ENCODE peak calls at places on chromosomes 6 and 20, in six cellular contexts. One of them, this sample, is unnamed.
A peak's percentile ranks its signal among the peaks of the same experiment; 100 is the strongest.

GRCh38 chr6:142683688-142684087 is 261.3 kb downstream of the HIVEP2 start:
- DNase-seq in lung: no peak
- DNase-seq in foreskin fibroblast: no peak
- DNase-seq in activated B cell treated with CpG ODN at 0.5 μM for 24 hours: no peak
- DNase-seq in cardiac fibroblast: no peak
- DNase-seq in progenitor cell of endocrine pancreas: no peak
- DNase-seq in this sample: no peak

GRCh38 chr6:132887204-132887603 is 72.8 kb downstream of the RPS12 start:
- DNase-seq in activated B cell treated with CpG ODN at 0.5 μM for 24 hours: no peak
- DNase-seq in lung: no peak
- DNase-seq in cardiac fibroblast: peak; percentile 3
- DNase-seq in foreskin fibroblast: no peak
- DNase-seq in progenitor cell of endocrine pancreas: no peak
- DNase-seq in this sample: no peak

GRCh38 chr20:5822569-5822968 is 72.4 kb downstream of the SHLD1 start:
- DNase-seq in foreskin fibroblast: no peak
- DNase-seq in lung: no peak
- DNase-seq in progenitor cell of endocrine pancreas: no peak
- DNase-seq in cardiac fibroblast: no peak
- DNase-seq in activated B cell treated with CpG ODN at 0.5 μM for 24 hours: no peak
- DNase-seq in this sample: no peak

GRCh38 chr6:132952468-132952867 is 138.1 kb downstream of the RPS12 start:
- DNase-seq in foreskin fibroblast: peak; percentile 44
- DNase-seq in progenitor cell of endocrine pancreas: no peak
- DNase-seq in cardiac fibroblast: no peak
- DNase-seq in activated B cell treated with CpG ODN at 0.5 μM for 24 hours: no peak
- DNase-seq in lung: no peak
- DNase-seq in this sample: no peak

GRCh38 chr20:25158043-25158442 is 37.5 kb upstream of the ENTPD6 start:
- DNase-seq in cardiac fibroblast: no peak
- DNase-seq in foreskin fibroblast: no peak
- DNase-seq in lung: no peak
- DNase-seq in progenitor cell of endocrine pancreas: no peak
- DNase-seq in activated B cell treated with CpG ODN at 0.5 μM for 24 hours: no peak
- DNase-seq in this sample: no peak

GRCh38 chr6:79868098-79868722 is 79.1 kb downstream of the ELOVL4 start:
- DNase-seq in progenitor cell of endocrine pancreas: peak; percentile 28
- DNase-seq in cardiac fibroblast: peak; percentile 82
- DNase-seq in foreskin fibroblast: peak; percentile 79
- DNase-seq in lung: no peak
- DNase-seq in activated B cell treated with CpG ODN at 0.5 μM for 24 hours: no peak
- DNase-seq in this sample: no peak

GRCh38 chr6:45713981-45714685 is 301.5 kb downstream of the CLIC5 start:
- DNase-seq in progenitor cell of endocrine pancreas: no peak
- DNase-seq in cardiac fibroblast: no peak
- DNase-seq in activated B cell treated with CpG ODN at 0.5 μM for 24 hours: no peak
- DNase-seq in foreskin fibroblast: no peak
- DNase-seq in lung: no peak
- DNase-seq in this sample: no peak

GRCh38 chr6:105270511-105270910 is 90.7 kb upstream of the POPDC3 start:
- DNase-seq in foreskin fibroblast: peak; percentile 87
- DNase-seq in activated B cell treated with CpG ODN at 0.5 μM for 24 hours: no peak
- DNase-seq in progenitor cell of endocrine pancreas: no peak
- DNase-seq in cardiac fibroblast: no peak
- DNase-seq in lung: no peak
- DNase-seq in this sample: no peak

GRCh38 chr6:84508981-84509380 is 255.4 kb downstream of the TBX18 start:
- DNase-seq in activated B cell treated with CpG ODN at 0.5 μM for 24 hours: no peak
- DNase-seq in cardiac fibroblast: peak; percentile 45
- DNase-seq in lung: no peak
- DNase-seq in progenitor cell of endocrine pancreas: no peak
- DNase-seq in foreskin fibroblast: peak; percentile 52
- DNase-seq in this sample: no peak

GRCh38 chr20:9344080-9344920 is 170.1 kb upstream of the LAMP5 start:
- DNase-seq in cardiac fibroblast: peak; percentile 74
- DNase-seq in foreskin fibroblast: peak; percentile 55
- DNase-seq in activated B cell treated with CpG ODN at 0.5 μM for 24 hours: no peak
- DNase-seq in progenitor cell of endocrine pancreas: no peak
- DNase-seq in lung: no peak
- DNase-seq in this sample: no peak

GRCh38 chr20:50442526-50442925 is 67.7 kb upstream of the PTPN1 start:
- DNase-seq in activated B cell treated with CpG ODN at 0.5 μM for 24 hours: no peak
- DNase-seq in foreskin fibroblast: peak; percentile 48
- DNase-seq in cardiac fibroblast: no peak
- DNase-seq in lung: no peak
- DNase-seq in progenitor cell of endocrine pancreas: no peak
- DNase-seq in this sample: no peak

GRCh38 chr20:57433658-57434389 is 42.6 kb downstream of the RBM38 start:
- DNase-seq in cardiac fibroblast: no peak
- DNase-seq in lung: no peak
- DNase-seq in activated B cell treated with CpG ODN at 0.5 μM for 24 hours: no peak
- DNase-seq in progenitor cell of endocrine pancreas: no peak
- DNase-seq in foreskin fibroblast: no peak
- DNase-seq in this sample: no peak

GRCh38 chr6:140230282-140230681 is 855.8 kb upstream of the CITED2 start:
- DNase-seq in activated B cell treated with CpG ODN at 0.5 μM for 24 hours: no peak
- DNase-seq in foreskin fibroblast: no peak
- DNase-seq in cardiac fibroblast: no peak
- DNase-seq in lung: peak; percentile 41
- DNase-seq in progenitor cell of endocrine pancreas: no peak
- DNase-seq in this sample: no peak

GRCh38 chr20:20406306-20406705 is 38.4 kb downstream of the INSM1 start:
- DNase-seq in progenitor cell of endocrine pancreas: no peak
- DNase-seq in activated B cell treated with CpG ODN at 0.5 μM for 24 hours: no peak
- DNase-seq in foreskin fibroblast: no peak
- DNase-seq in cardiac fibroblast: no peak
- DNase-seq in lung: no peak
- DNase-seq in this sample: no peak

GRCh38 chr20:58980711-58981563 is at the start of gene NELFCD:
- DNase-seq in cardiac fibroblast: peak; percentile 78
- DNase-seq in foreskin fibroblast: peak; percentile 93
- DNase-seq in activated B cell treated with CpG ODN at 0.5 μM for 24 hours: peak; percentile 95
- DNase-seq in progenitor cell of endocrine pancreas: peak; percentile 87
- DNase-seq in lung: peak; percentile 85
- DNase-seq in this sample: peak; percentile 97

GRCh38 chr6:102458990-102459389 is 1065.5 kb downstream of the GRIK2 start:
- DNase-seq in foreskin fibroblast: no peak
- DNase-seq in progenitor cell of endocrine pancreas: no peak
- DNase-seq in activated B cell treated with CpG ODN at 0.5 μM for 24 hours: no peak
- DNase-seq in cardiac fibroblast: no peak
- DNase-seq in lung: no peak
- DNase-seq in this sample: no peak

GRCh38 chr20:56429496-56429895 is 17.4 kb downstream of the CASS4 start:
- DNase-seq in cardiac fibroblast: peak; percentile 53
- DNase-seq in lung: no peak
- DNase-seq in activated B cell treated with CpG ODN at 0.5 μM for 24 hours: no peak
- DNase-seq in foreskin fibroblast: peak; percentile 85
- DNase-seq in progenitor cell of endocrine pancreas: no peak
- DNase-seq in this sample: no peak

GRCh38 chr6:44285552-44286284 is 15.5 kb downstream of the TMEM151B start:
- DNase-seq in activated B cell treated with CpG ODN at 0.5 μM for 24 hours: no peak
- DNase-seq in lung: no peak
- DNase-seq in foreskin fibroblast: peak; percentile 57
- DNase-seq in progenitor cell of endocrine pancreas: no peak
- DNase-seq in cardiac fibroblast: peak; percentile 38
- DNase-seq in this sample: no peak

GRCh38 chr20:37357481-37358365 is 11.8 kb downstream of the SRC start:
- DNase-seq in progenitor cell of endocrine pancreas: no peak
- DNase-seq in lung: no peak
- DNase-seq in activated B cell treated with CpG ODN at 0.5 μM for 24 hours: no peak
- DNase-seq in cardiac fibroblast: no peak
- DNase-seq in foreskin fibroblast: no peak
- DNase-seq in this sample: no peak

GRCh38 chr6:117253785-117254184 is 11.6 kb upstream of the VGLL2 start:
- DNase-seq in progenitor cell of endocrine pancreas: no peak
- DNase-seq in cardiac fibroblast: no peak
- DNase-seq in lung: no peak
- DNase-seq in activated B cell treated with CpG ODN at 0.5 μM for 24 hours: no peak
- DNase-seq in foreskin fibroblast: no peak
- DNase-seq in this sample: no peak

GRCh38 chr6:116335612-116336011 is 35.1 kb upstream of the DSE start:
- DNase-seq in cardiac fibroblast: peak; percentile 19
- DNase-seq in activated B cell treated with CpG ODN at 0.5 μM for 24 hours: no peak
- DNase-seq in progenitor cell of endocrine pancreas: no peak
- DNase-seq in foreskin fibroblast: no peak
- DNase-seq in lung: no peak
- DNase-seq in this sample: no peak

GRCh38 chr6:29017428-29017802 is 12.3 kb upstream of the ZNF311 start:
- DNase-seq in activated B cell treated with CpG ODN at 0.5 μM for 24 hours: no peak
- DNase-seq in foreskin fibroblast: no peak
- DNase-seq in progenitor cell of endocrine pancreas: no peak
- DNase-seq in lung: no peak
- DNase-seq in cardiac fibroblast: no peak
- DNase-seq in this sample: no peak

GRCh38 chr6:29016559-29017427 is 11.7 kb upstream of the ZNF311 start:
- DNase-seq in lung: peak; percentile 80
- DNase-seq in activated B cell treated with CpG ODN at 0.5 μM for 24 hours: peak; percentile 63
- DNase-seq in cardiac fibroblast: peak; percentile 87
- DNase-seq in foreskin fibroblast: peak; percentile 90
- DNase-seq in progenitor cell of endocrine pancreas: peak; percentile 81
- DNase-seq in this sample: peak; percentile 91

GRCh38 chr6:29019629-29020028 is 14.5 kb upstream of the ZNF311 start:
- DNase-seq in cardiac fibroblast: no peak
- DNase-seq in lung: no peak
- DNase-seq in activated B cell treated with CpG ODN at 0.5 μM for 24 hours: no peak
- DNase-seq in foreskin fibroblast: no peak
- DNase-seq in progenitor cell of endocrine pancreas: no peak
- DNase-seq in this sample: no peak

GRCh38 chr6:29011276-29011734 is 6.2 kb upstream of the ZNF311 start:
- DNase-seq in foreskin fibroblast: peak; percentile 85
- DNase-seq in progenitor cell of endocrine pancreas: no peak
- DNase-seq in lung: no peak
- DNase-seq in cardiac fibroblast: peak; percentile 75
- DNase-seq in activated B cell treated with CpG ODN at 0.5 μM for 24 hours: no peak
- DNase-seq in this sample: no peak

GRCh38 chr6:29014729-29015608 is 9.9 kb upstream of the ZNF311 start:
- DNase-seq in activated B cell treated with CpG ODN at 0.5 μM for 24 hours: no peak
- DNase-seq in lung: no peak
- DNase-seq in cardiac fibroblast: no peak
- DNase-seq in progenitor cell of endocrine pancreas: no peak
- DNase-seq in foreskin fibroblast: peak; percentile 39
- DNase-seq in this sample: no peak
- TF ChIP-seq CTCF in activated B cell treated with CpG ODN at 0.5 μM for 24 hours: no peak
- TF ChIP-seq CTCF in lung: no peak
- TF ChIP-seq CTCF in cardiac fibroblast: no peak
- TF ChIP-seq CTCF in progenitor cell of endocrine pancreas: peak; percentile 12
- TF ChIP-seq CTCF in foreskin fibroblast: no peak
- TF ChIP-seq CTCF in this sample: no peak

GRCh38 chr6:64736421-64736950 is 970.5 kb downstream of the EYS start:
- DNase-seq in progenitor cell of endocrine pancreas: no peak
- DNase-seq in foreskin fibroblast: no peak
- DNase-seq in activated B cell treated with CpG ODN at 0.5 μM for 24 hours: no peak
- DNase-seq in lung: no peak
- DNase-seq in cardiac fibroblast: no peak
- DNase-seq in this sample: no peak
- TF ChIP-seq CTCF in progenitor cell of endocrine pancreas: no peak
- TF ChIP-seq CTCF in foreskin fibroblast: no peak
- TF ChIP-seq CTCF in activated B cell treated with CpG ODN at 0.5 μM for 24 hours: no peak
- TF ChIP-seq CTCF in lung: no peak
- TF ChIP-seq CTCF in cardiac fibroblast: no peak
- TF ChIP-seq CTCF in this sample: no peak

GRCh38 chr6:118284736-118285360 is 263.2 kb upstream of the PLN start:
- DNase-seq in activated B cell treated with CpG ODN at 0.5 μM for 24 hours: no peak
- DNase-seq in lung: no peak
- DNase-seq in foreskin fibroblast: peak; percentile 63
- DNase-seq in progenitor cell of endocrine pancreas: no peak
- DNase-seq in cardiac fibroblast: peak; percentile 39
- DNase-seq in this sample: no peak
- TF ChIP-seq CTCF in activated B cell treated with CpG ODN at 0.5 μM for 24 hours: no peak
- TF ChIP-seq CTCF in lung: peak; percentile 2
- TF ChIP-seq CTCF in foreskin fibroblast: peak; percentile 53
- TF ChIP-seq CTCF in progenitor cell of endocrine pancreas: peak; percentile 41
- TF ChIP-seq CTCF in cardiac fibroblast: peak; percentile 37
- TF ChIP-seq CTCF in this sample: peak; percentile 72

DNA sequence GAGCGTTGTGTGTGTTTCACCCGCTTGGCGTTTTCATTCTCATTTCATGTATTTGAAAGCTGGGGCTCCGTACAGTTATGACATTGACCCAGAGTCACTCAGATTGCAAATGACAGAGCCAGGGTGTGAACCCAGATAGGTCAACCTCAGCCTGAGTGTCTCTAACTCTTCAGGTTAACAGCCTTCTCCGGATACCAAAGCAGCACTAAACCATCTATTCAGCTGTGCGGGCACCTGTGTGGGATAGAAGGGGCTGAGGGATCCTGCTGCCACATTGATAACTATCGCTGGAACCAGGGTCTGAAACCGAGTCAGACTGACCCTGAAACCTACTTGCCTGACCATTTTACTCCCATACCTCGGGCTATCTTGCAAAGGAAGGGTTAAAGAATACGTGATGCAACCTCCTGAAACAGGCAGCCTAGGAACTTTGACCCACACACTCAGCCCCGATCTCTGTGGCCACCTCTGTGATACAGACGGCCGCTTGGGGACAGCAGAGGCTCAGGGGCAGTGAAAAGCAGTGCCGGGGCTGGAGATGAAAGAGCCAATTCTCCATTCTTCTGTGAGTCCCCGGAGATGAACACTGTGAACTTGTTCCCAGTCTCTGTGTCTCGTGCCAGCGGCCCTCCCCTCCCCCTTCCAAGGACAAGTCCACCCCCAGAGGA is 233.5 kb upstream of the QKI start:
- DNase-seq in lung: peak; percentile 76
- DNase-seq in foreskin fibroblast: peak; percentile 17
- DNase-seq in cardiac fibroblast: peak; percentile 70
- DNase-seq in activated B cell treated with CpG ODN at 0.5 μM for 24 hours: no peak
- DNase-seq in progenitor cell of endocrine pancreas: peak; percentile 27
- DNase-seq in this sample: no peak
- TF ChIP-seq CTCF in lung: peak; percentile 59
- TF ChIP-seq CTCF in foreskin fibroblast: no peak
- TF ChIP-seq CTCF in cardiac fibroblast: peak; percentile 86
- TF ChIP-seq CTCF in activated B cell treated with CpG ODN at 0.5 μM for 24 hours: no peak
- TF ChIP-seq CTCF in progenitor cell of endocrine pancreas: peak; percentile 66
- TF ChIP-seq CTCF in this sample: peak; percentile 65

GRCh38 chr6:21327326-21328140 is 266.0 kb upstream of the SOX4 start:
- DNase-seq in cardiac fibroblast: no peak
- DNase-seq in lung: no peak
- DNase-seq in foreskin fibroblast: no peak
- DNase-seq in progenitor cell of endocrine pancreas: no peak
- DNase-seq in activated B cell treated with CpG ODN at 0.5 μM for 24 hours: no peak
- DNase-seq in this sample: no peak
- TF ChIP-seq CTCF in cardiac fibroblast: no peak
- TF ChIP-seq CTCF in lung: no peak
- TF ChIP-seq CTCF in foreskin fibroblast: no peak
- TF ChIP-seq CTCF in progenitor cell of endocrine pancreas: no peak
- TF ChIP-seq CTCF in activated B cell treated with CpG ODN at 0.5 μM for 24 hours: no peak
- TF ChIP-seq CTCF in this sample: no peak

GRCh38 chr6:144113366-144113765 is 18.0 kb upstream of the SF3B5 start:
- DNase-seq in activated B cell treated with CpG ODN at 0.5 μM for 24 hours: no peak
- DNase-seq in progenitor cell of endocrine pancreas: no peak
- DNase-seq in cardiac fibroblast: no peak
- DNase-seq in lung: no peak
- DNase-seq in foreskin fibroblast: no peak
- DNase-seq in this sample: no peak
- TF ChIP-seq CTCF in activated B cell treated with CpG ODN at 0.5 μM for 24 hours: no peak
- TF ChIP-seq CTCF in progenitor cell of endocrine pancreas: no peak
- TF ChIP-seq CTCF in cardiac fibroblast: no peak
- TF ChIP-seq CTCF in lung: no peak
- TF ChIP-seq CTCF in foreskin fibroblast: no peak
- TF ChIP-seq CTCF in this sample: no peak

GRCh38 chr6:129440691-129441090 is 269.3 kb downstream of the ARHGAP18 start:
- DNase-seq in cardiac fibroblast: peak; percentile 38
- DNase-seq in foreskin fibroblast: peak; percentile 53
- DNase-seq in progenitor cell of endocrine pancreas: no peak
- DNase-seq in activated B cell treated with CpG ODN at 0.5 μM for 24 hours: no peak
- DNase-seq in lung: no peak
- DNase-seq in this sample: no peak
- TF ChIP-seq CTCF in cardiac fibroblast: no peak
- TF ChIP-seq CTCF in foreskin fibroblast: no peak
- TF ChIP-seq CTCF in progenitor cell of endocrine pancreas: no peak
- TF ChIP-seq CTCF in activated B cell treated with CpG ODN at 0.5 μM for 24 hours: no peak
- TF ChIP-seq CTCF in lung: no peak
- TF ChIP-seq CTCF in this sample: no peak

GRCh38 chr6:14510038-14510437 is 392.5 kb downstream of the CD83 start:
- DNase-seq in activated B cell treated with CpG ODN at 0.5 μM for 24 hours: no peak
- DNase-seq in foreskin fibroblast: no peak
- DNase-seq in progenitor cell of endocrine pancreas: no peak
- DNase-seq in lung: no peak
- DNase-seq in cardiac fibroblast: no peak
- DNase-seq in this sample: no peak
- TF ChIP-seq CTCF in activated B cell treated with CpG ODN at 0.5 μM for 24 hours: no peak
- TF ChIP-seq CTCF in foreskin fibroblast: peak; percentile 2
- TF ChIP-seq CTCF in progenitor cell of endocrine pancreas: no peak
- TF ChIP-seq CTCF in lung: no peak
- TF ChIP-seq CTCF in cardiac fibroblast: no peak
- TF ChIP-seq CTCF in this sample: peak; percentile 9

This sample was measured in osteocyte.